ENCODE peak calls at places on chromosomes 7 and 10, in six cellular contexts. X is fibroblast of pulmonary artery, U is glutamatergic neuron, F is fibroblast of villous mesenchyme, C is left ventricle myocardium inferior, N is nephron progenitor cell. L is an unnamed sample.

GRCh38 chr7:101308245-101309085 is 13.1 kb downstream of the IFT22 start:
- DNase-seq in X (peak; percentile 42), U (peak; percentile 61), F (peak; percentile 35), C (no peak), N (peak; percentile 77), L (no peak)

GRCh38 chr7:121510858-121511482 is 114.9 kb upstream of the FAM3C start:
- DNase-seq in X (no peak), U (no peak), F (no peak), C (no peak), N (no peak), L (no peak)

GRCh38 chr10:119665901-119666708 is 14.9 kb downstream of the BAG3 start:
- DNase-seq in X (no peak), U (no peak), F (peak; percentile 86), C (no peak), N (no peak), L (no peak)

GRCh38 chr7:3955751-3956696 is 655.0 kb downstream of the SDK1 start:
- DNase-seq in X (peak; percentile 41), U (no peak), F (peak; percentile 8), C (no peak), N (no peak), L (no peak)

GRCh38 chr7:100166966-100167911 is 1.2 kb downstream of the GAL3ST4 start:
- DNase-seq in X (no peak), U (no peak), F (no peak), C (no peak), N (no peak), L (no peak)

GRCh38 chr7:34750636-34751035 is 92.6 kb downstream of the NPSR1 start:
- DNase-seq in X (no peak), U (no peak), F (no peak), C (no peak), N (no peak), L (no peak)

GRCh38 chr10:131822013-131822693 is 78.7 kb upstream of the PPP2R2D start:
- DNase-seq in X (no peak), U (peak; percentile 4), F (no peak), C (no peak), N (no peak), L (peak; percentile 26)

GRCh38 chr10:44994752-44995530 is 5.8 kb upstream of the ZNF22 start:
- DNase-seq in X (no peak), U (no peak), F (no peak), C (no peak), N (no peak), L (no peak)

GRCh38 chr7:98555403-98555802 is 61.7 kb upstream of the NPTX2 start:
- DNase-seq in X (no peak), U (no peak), F (no peak), C (no peak), N (no peak), L (no peak)

GRCh38 chr7:6272481-6273323 is at the start of gene CYTH3:
- DNase-seq in X (peak; percentile 76), U (peak; percentile 84), F (peak; percentile 76), C (peak; percentile 80), N (peak; percentile 89), L (peak; percentile 67)

GRCh38 chr7:139482662-139483466 is 609 bp downstream of the KLRG2 start:
- DNase-seq in X (peak; percentile 16), U (peak; percentile 57), F (peak; percentile 10), C (no peak), N (peak; percentile 54), L (no peak)

GRCh38 chr7:98840604-98841508 is 29.0 kb downstream of the TMEM130 start:
- DNase-seq in X (peak; percentile 31), U (no peak), F (no peak), C (no peak), N (no peak), L (no peak)

GRCh38 chr10:24617771-24618396 is 105.8 kb downstream of the ARHGAP21 start:
- DNase-seq in X (peak; percentile 59), U (peak; percentile 78), F (peak; percentile 57), C (peak; percentile 52), N (peak; percentile 69), L (no peak)

GRCh38 chr7:152891160-152891621 is 131.6 kb downstream of the ACTR3B start:
- DNase-seq in X (no peak), U (no peak), F (no peak), C (no peak), N (no peak), L (no peak)

GRCh38 chr10:7755103-7755502 is 32.7 kb downstream of the KIN start:
- DNase-seq in X (no peak), U (no peak), F (no peak), C (no peak), N (no peak), L (no peak)

GRCh38 chr10:7752251-7752650 is 35.5 kb downstream of the KIN start:
- DNase-seq in X (no peak), U (no peak), F (no peak), C (no peak), N (no peak), L (no peak)

DNA sequence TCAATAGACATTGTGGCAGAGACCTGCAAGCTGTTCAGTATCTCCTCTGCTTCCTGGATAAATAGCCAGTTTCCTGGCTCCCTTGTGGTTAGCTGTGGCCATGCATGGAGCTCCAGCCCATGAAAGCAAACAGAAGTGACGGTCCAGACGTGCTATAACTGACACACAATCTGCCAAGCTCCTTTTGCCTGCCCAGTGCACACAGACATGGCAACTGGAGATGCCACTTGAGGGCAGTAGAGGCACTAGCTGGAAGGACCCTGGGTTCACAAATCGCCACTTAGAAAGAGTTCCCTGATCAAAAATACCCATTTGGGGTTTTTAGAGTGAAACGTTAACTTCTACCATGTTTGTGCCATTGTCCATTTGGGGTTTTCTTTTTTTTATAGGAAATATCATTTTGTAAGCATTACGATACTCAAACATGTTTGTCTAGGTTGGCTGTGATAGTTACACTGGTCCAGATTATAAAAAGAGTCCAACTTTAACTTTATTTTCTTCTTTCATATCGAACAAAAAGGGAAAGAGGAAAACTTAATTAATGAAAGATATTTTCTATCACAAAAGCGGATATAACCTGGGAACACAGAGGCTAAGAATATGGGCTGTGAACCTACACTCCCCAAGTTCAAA is 31.3 kb downstream of the KIN start:
- DNase-seq in X (peak; percentile 49), U (peak; percentile 24), F (peak; percentile 26), C (no peak), N (no peak), L (no peak)
- TF ChIP-seq CTCF in X (peak; percentile 65), U (no peak), F (peak; percentile 63), C (peak; percentile 67), N (peak; percentile 23), L (no peak)

DNA sequence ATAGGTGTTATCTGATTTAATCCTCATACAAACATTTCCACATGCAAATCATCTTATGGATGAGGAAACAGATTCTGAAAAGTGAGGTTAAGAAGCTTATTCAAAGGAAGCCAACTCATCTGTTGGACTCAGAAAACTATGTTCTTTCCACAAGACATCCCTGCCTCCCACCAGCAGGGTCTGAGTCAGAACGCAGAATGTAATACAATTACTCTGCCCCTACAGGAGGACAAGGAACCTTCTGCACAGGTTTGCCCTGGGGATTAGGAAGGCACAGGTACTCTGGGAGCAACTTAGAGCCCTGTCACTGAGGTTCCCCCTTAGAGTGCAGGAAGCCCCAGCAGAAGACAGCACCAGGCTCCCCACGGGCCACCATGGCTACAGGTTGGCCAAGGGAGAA is 255.7 kb downstream of the TNS3 start:
- DNase-seq in X (peak; percentile 86), U (no peak), F (peak; percentile 82), C (no peak), N (no peak), L (no peak)
- TF ChIP-seq CTCF in X (peak; percentile 63), U (no peak), F (peak; percentile 50), C (no peak), N (no peak), L (no peak)

GRCh38 chr10:71059943-71060342 is 152.4 kb upstream of the UNC5B start:
- DNase-seq in X (no peak), U (no peak), F (no peak), C (no peak), N (no peak), L (no peak)
- TF ChIP-seq CTCF in X (no peak), U (no peak), F (no peak), C (no peak), N (no peak), L (no peak)

GRCh38 chr7:95725170-95725569 is 47.2 kb upstream of the DYNC1I1 start:
- DNase-seq in X (no peak), U (no peak), F (no peak), C (no peak), N (no peak), L (no peak)

GRCh38 chr7:95718556-95719410 is 53.6 kb upstream of the DYNC1I1 start:
- DNase-seq in X (peak; percentile 45), U (no peak), F (peak; percentile 28), C (no peak), N (no peak), L (no peak)

DNA sequence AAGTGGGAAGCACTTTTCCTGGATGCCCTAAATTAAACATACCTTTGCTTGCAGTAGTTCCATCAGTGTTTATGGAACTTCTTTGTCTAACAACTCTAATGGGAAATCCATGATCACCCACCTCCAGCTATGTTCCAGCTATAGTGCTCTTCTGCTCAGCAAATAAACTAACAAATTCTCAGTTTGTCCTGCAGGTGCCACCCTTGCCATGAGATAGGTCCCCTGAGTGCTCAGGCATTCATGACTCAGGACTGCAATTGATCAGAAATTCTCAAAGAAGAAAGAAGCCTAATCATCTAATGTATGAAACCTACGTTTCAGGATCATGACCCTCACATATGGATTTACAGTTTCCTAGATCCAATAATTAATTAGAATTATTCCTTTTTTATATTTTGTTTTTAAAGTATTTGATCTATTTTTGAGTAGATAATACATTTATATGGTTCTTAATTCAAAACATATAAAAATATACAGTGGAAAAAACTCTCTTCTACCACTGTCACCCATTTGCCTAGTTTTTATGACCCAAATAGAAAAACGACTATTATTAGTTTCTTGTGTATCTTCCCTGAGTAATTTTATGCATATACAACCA is 48.7 kb upstream of the DYNC1I1 start:
- DNase-seq in X (peak; percentile 67), U (peak; percentile 34), F (peak; percentile 43), C (no peak), N (peak; percentile 44), L (no peak)
- TF ChIP-seq CTCF in X (peak; percentile 45), U (peak; percentile 59), F (peak; percentile 34), C (peak; percentile 63), N (peak; percentile 65), L (no peak)